ENCODE peak calls at places on chromosomes 5 and 9, in five cellular contexts. R is activated naive CD4-positive, alpha-beta T cell; G is AG20443; S is IMR-90; N is pancreas. Z is an unnamed sample.

GRCh38 chr5:149372932-149373331 is 6.2 kb downstream of the IL17B start:
- DNase-seq in R (no peak), G (no peak), S (no peak), N (no peak), Z (no peak)

GRCh38 chr9:95461448-95462381 is 55.1 kb downstream of the PTCH1 start:
- DNase-seq in R (no peak), G (no peak), S (no peak), N (no peak), Z (no peak)

GRCh38 chr5:1516615-1517601 is 6.9 kb downstream of the LPCAT1 start:
- DNase-seq in R (no peak), G (peak; percentile 67), S (peak; percentile 93), N (peak; percentile 16), Z (no peak)

GRCh38 chr9:33923998-33924701 is 107.2 kb downstream of the UBE2R2 start:
- DNase-seq in R (no peak), G (no peak), S (no peak), N (no peak), Z (no peak)

GRCh38 chr5:2277886-2278285 is 395.2 kb upstream of the IRX4 start:
- DNase-seq in R (no peak), G (no peak), S (no peak), N (no peak), Z (no peak)

GRCh38 chr9:129270903-129271431 is 92.9 kb upstream of the IER5L start:
- DNase-seq in R (no peak), G (peak; percentile 84), S (peak; percentile 44), N (no peak), Z (no peak)

GRCh38 chr5:149314571-149315111 is 30.7 kb upstream of the GRPEL2 start:
- DNase-seq in R (no peak), G (no peak), S (no peak), N (no peak), Z (no peak)

GRCh38 chr9:75164573-75164972 is 76.3 kb downstream of the OSTF1 start:
- DNase-seq in R (no peak), G (no peak), S (no peak), N (no peak), Z (no peak)

GRCh38 chr5:134603059-134603458 is 29.6 kb downstream of the SAR1B start:
- DNase-seq in R (no peak), G (no peak), S (peak; percentile 87), N (no peak), Z (peak; percentile 75)

GRCh38 chr5:61941637-61942036 is 364.4 kb upstream of the KIF2A start:
- DNase-seq in R (no peak), G (peak; percentile 10), S (no peak), N (no peak), Z (no peak)

GRCh38 chr9:126670270-126670669 is 56.5 kb downstream of the LMX1B start:
- DNase-seq in R (no peak), G (no peak), S (no peak), N (no peak), Z (no peak)

GRCh38 chr9:84839538-84839937 is 170.0 kb downstream of the NTRK2 start:
- DNase-seq in R (no peak), G (peak; percentile 86), S (no peak), N (no peak), Z (no peak)

GRCh38 chr5:128123936-128124335 is 40.4 kb downstream of the SLC12A2 start:
- DNase-seq in R (no peak), G (no peak), S (no peak), N (no peak), Z (no peak)